ENCODE peak calls at places on chromosome 3, in six cellular contexts. J is CD8-positive, alpha-beta memory T cell; U is left ventricle myocardium inferior; K is lower lobe of right lung; X is HepG2; G is fibroblast of lung. Z is an unnamed sample. For H3K4me1 and H3K9me3, the result is how much of the 10 kb centered on the place peaks cover.

GRCh38 chr3:72591522-72592421 is 256.5 kb downstream of the SHQ1 start:
- DNase-seq in J (no peak), U (peak), K (no peak), X (no peak), G (peak), Z (no peak)

GRCh38 chr3:12896206-12896697 is 54.9 kb upstream of the RPL32 start:
- DNase-seq in J (no peak), U (no peak), K (peak), X (no peak), G (no peak), Z (no peak)

GRCh38 chr3:51735039-51735438 is 28.2 kb downstream of the GRM2 start:
- DNase-seq in J (no peak), U (no peak), K (no peak), X (peak), G (no peak), Z (no peak)

GRCh38 chr3:122952509-122952908 is 75.1 kb downstream of the SEMA5B start:
- DNase-seq in J (no peak), U (no peak), K (no peak), X (no peak), G (no peak), Z (no peak)

GRCh38 chr3:192079098-192079497 is 618.1 kb downstream of the PYDC2 start:
- DNase-seq in J (no peak), U (no peak), K (no peak), X (no peak), G (no peak), Z (no peak)

GRCh38 chr3:26281284-26281977 is 341.1 kb upstream of the LRRC3B start:
- DNase-seq in J (no peak), U (no peak), K (no peak), X (no peak), G (no peak), Z (no peak)

GRCh38 chr3:38110314-38111050 is 26.4 kb downstream of the ACAA1 start:
- DNase-seq in J (no peak), U (no peak), K (no peak), X (no peak), G (no peak), Z (no peak)

GRCh38 chr3:18791752-18792151 is 356.6 kb upstream of the KCNH8 start:
- DNase-seq in J (no peak), U (no peak), K (no peak), X (no peak), G (no peak), Z (no peak)

GRCh38 chr3:104018541-104018940 is 1348.2 kb upstream of the ALCAM start:
- DNase-seq in J (no peak), U (no peak), K (no peak), X (no peak), G (no peak), Z (no peak)

GRCh38 chr3:134333522-134334181 is 40.6 kb downstream of the AMOTL2 start:
- DNase-seq in J (no peak), U (no peak), K (no peak), X (peak), G (peak), Z (no peak)

GRCh38 chr3:51967384-51968174 is at the start of gene PCBP4:
- DNase-seq in J (peak), U (peak), K (peak), X (peak), G (peak), Z (peak)

GRCh38 chr3:60553144-60553543 is 698.1 kb downstream of the FHIT start:
- DNase-seq in J (no peak), U (no peak), K (no peak), X (no peak), G (no peak), Z (no peak)

GRCh38 chr3:38139652-38140051 is 1.2 kb downstream of the MYD88 start:
- DNase-seq in J (no peak), U (no peak), K (peak), X (no peak), G (no peak), Z (no peak)

GRCh38 chr3:125141596-125142417 is 70.7 kb downstream of the SLC12A8 start:
- DNase-seq in J (peak), U (peak), K (peak), X (no peak), G (peak), Z (peak)

GRCh38 chr3:8658326-8659212 is 14.0 kb upstream of the SSUH2 start:
- DNase-seq in J (no peak), U (peak), K (peak), X (peak), G (peak), Z (no peak)

GRCh38 chr3:14826069-14826468 is 7.3 kb downstream of the FGD5 start:
- DNase-seq in J (no peak), U (no peak), K (no peak), X (no peak), G (no peak), Z (no peak)

GRCh38 chr3:8460815-8461482 is 40.7 kb upstream of the LMCD1 start:
- DNase-seq in J (no peak), U (no peak), K (no peak), X (no peak), G (peak), Z (no peak)

GRCh38 chr3:54122046-54122801 is at the start of gene CACNA2D3:
- DNase-seq in J (no peak), U (peak), K (peak), X (no peak), G (no peak), Z (no peak)

GRCh38 chr3:168250415-168250861 is 154.7 kb upstream of the GOLIM4 start:
- DNase-seq in J (no peak), U (no peak), K (no peak), X (no peak), G (peak), Z (no peak)

GRCh38 chr3:8576841-8577553 is 67.6 kb downstream of the SSUH2 start:
- DNase-seq in J (no peak), U (no peak), K (no peak), X (no peak), G (peak), Z (no peak)

GRCh38 chr3:102224171-102224570 is 210.6 kb upstream of the ZPLD1 start:
- DNase-seq in J (no peak), U (no peak), K (no peak), X (peak), G (peak), Z (no peak)

GRCh38 chr3:171456765-171457164 is 3.4 kb downstream of the TNIK start:
- DNase-seq in J (no peak), U (no peak), K (no peak), X (no peak), G (no peak), Z (no peak)

GRCh38 chr3:171454026-171454425 is 6.2 kb downstream of the TNIK start:
- DNase-seq in J (no peak), U (no peak), K (no peak), X (no peak), G (no peak), Z (no peak)

GRCh38 chr3:171455603-171456550 is 4.3 kb downstream of the TNIK start:
- DNase-seq in J (no peak), U (peak), K (no peak), X (no peak), G (no peak), Z (no peak)

GRCh38 chr3:171451915-171452707 is 8.1 kb downstream of the TNIK start:
- DNase-seq in J (no peak), U (no peak), K (no peak), X (no peak), G (no peak), Z (no peak)

DNA sequence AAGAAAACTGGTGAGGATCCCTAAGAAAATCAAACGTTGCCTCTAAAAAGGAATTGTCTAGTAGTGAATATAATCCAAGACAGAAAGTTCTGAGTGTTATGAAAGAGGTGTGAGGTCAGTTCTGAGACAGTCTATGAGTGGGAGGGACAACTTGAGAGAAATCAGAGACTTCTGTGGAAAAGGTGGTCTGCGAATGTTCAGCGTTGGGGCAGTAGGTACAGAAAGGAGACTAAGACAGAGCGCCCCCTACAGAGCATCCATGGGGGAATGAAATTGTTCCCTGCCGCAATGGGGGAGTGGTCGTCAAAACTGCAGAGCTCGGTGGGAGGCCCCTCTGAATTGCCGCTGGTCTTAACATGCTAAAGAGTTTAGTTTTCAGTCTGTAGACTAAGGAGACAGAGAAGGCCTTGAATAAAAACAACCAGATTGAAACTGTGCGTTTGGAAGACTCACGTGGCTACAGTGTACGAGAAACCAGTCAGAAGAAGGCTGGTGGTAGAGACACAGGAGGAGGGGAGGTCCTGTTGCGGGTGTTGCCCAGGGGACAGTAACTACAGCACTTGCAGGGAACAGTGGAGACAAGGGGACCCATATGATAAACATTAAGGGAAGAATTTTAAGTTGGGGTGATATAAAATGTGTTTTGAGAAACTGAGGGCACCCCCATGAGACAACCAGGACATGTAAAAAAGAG is 6.9 kb downstream of the TNIK start:
- DNase-seq in J (no peak), U (no peak), K (no peak), X (no peak), G (peak), Z (no peak)
- H3K4me1 ChIP-seq in J (under half), U (half or more), K (under half), X (under half), G (under half), Z (half or more)

GRCh38 chr3:129598484-129598883 is 8.0 kb downstream of the PLXND1 start:
- DNase-seq in J (no peak), U (no peak), K (no peak), X (no peak), G (no peak), Z (no peak)

GRCh38 chr3:129597792-129598381 is 8.6 kb downstream of the PLXND1 start:
- DNase-seq in J (no peak), U (no peak), K (no peak), X (no peak), G (peak), Z (no peak)

GRCh38 chr3:129595544-129596193 is 10.8 kb downstream of the PLXND1 start:
- DNase-seq in J (no peak), U (no peak), K (no peak), X (peak), G (no peak), Z (no peak)

GRCh38 chr3:129596194-129597086 is 10.0 kb downstream of the PLXND1 start:
- DNase-seq in J (no peak), U (peak), K (peak), X (peak), G (peak), Z (no peak)

DNA sequence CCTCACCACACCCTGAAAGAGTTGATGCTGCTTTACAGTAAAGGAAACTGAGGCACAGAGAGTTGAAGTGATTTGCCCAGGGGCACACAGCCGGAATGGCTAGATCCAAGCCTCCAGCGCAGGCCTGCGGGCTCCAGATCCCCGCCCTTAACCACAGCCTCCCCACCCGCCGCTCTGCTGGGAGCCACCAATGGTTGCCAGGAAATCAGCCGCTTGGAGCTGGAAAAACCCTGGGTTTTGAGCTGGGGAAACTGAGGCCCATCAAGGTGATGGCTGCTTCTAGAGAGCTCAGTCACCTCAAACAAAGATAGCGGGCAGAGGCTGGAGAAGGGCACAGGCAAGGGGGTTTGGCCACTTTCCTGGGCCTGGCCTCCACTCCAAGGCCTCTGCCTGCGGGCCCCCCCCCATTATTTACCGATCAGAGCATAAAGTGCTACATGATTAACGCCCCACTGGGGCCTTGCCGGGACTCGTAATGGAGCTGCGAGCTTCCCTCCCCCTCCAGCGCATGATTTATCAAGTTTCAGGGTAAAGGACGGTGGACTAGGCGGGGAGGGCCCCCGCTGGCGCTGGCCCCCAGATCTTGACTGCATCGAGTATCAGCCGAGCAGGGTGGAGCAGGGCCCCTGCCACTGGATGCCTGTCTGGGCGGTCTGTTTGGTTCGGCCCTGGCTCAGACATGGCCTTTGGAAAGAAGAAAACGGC is 9.2 kb downstream of the PLXND1 start:
- DNase-seq in J (no peak), U (peak), K (no peak), X (no peak), G (peak), Z (no peak)
- H3K4me3 ChIP-seq in J (no peak), U (peak), K (peak), X (peak), G (peak), Z (no peak)

DNA sequence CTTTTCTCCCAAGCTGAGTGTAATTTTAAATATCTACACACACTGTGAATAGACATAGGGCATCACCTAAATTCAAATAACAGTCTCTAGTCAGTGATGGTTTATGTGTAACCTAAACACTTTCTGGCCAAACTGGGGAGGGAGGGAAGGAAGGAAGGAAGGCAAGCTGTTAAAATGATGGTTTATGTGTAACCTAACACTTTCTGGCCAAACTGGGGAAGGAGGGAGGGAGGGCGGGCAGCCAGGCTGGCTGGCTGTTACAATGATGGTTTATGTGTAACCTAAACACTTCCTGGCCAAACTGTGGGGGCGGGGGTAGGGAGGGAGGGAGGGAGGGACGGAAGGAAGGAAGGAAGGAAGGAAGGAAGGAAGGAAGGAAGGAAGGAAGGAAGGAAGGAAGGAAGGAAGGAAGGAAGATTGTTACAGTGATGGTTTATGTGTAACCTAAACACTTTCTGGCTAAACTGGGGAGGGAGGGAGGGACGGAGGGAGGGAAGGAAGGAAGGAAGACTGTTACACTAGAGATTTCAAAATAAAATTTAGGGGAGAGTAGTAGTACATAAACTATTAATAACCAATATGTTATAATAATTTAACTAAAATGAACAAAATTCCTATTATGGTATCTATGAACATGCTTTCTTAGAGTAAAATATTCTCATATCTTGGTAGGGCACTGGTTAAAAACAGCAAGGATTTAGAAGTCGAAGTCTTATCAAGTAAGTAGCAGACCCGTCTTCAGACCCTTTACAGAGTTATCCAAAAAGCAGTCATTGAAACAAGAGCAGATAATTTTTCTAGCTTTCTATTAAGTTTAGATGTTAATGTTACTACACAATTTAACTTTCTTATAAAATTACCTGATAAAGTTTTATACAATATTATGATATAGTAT is 148.1 kb downstream of the LMLN start:
- DNase-seq in J (no peak), U (no peak), K (no peak), X (no peak), G (peak), Z (no peak)
- H3K9me3 ChIP-seq in J (under half), U (under half), K (under half), X (under half), G (under half), Z (under half)

DNA sequence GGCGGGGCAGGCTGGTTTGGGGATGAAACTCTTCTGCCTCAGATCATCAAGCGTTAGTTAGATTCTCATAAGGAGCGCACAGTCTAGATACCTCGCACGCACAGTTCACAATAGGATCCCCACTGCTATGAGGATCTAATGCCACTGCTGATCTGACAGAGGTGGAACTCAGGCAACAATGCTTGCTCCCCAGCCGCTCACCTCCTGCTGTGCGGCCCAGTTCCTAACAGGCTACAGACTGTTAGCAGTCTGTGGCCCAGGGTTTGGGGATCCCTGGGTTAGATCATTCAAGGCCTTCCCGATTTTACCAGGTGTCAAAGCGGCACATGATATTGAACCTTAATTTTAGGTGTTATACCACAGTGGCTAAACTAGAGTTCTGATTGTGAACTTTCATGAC is 232.8 kb downstream of the UBE2E2 start:
- DNase-seq in J (no peak), U (no peak), K (no peak), X (no peak), G (no peak), Z (no peak)
- H3K4me1 ChIP-seq in J (under half), U (under half), K (under half), X (under half), G (under half), Z (under half)

GRCh38 chr3:172082269-172082668 is 42.9 kb downstream of the FNDC3B start:
- DNase-seq in J (no peak), U (no peak), K (no peak), X (peak), G (peak), Z (no peak)
- H3K4me3 ChIP-seq in J (no peak), U (no peak), K (no peak), X (no peak), G (no peak), Z (no peak)

DNA sequence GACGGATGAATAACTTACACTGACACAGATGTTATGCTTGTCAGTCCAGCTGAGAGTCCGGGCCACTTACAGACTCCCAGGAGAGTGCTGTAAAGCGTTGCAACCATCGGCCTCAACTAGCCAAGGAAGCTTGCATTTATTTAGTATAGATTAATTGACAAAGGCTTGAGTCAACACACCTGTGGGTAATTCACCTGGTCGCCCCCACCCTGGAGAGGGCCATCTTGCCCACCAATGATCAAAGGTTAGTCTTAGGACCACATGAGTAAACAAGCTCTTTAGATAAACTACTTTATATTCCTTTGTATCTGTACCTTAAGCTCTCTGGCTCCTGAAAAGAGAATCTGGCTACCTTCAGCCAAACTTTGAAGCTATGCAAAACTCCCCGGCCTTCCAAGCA is 51.0 kb downstream of the PAK2 start:
- DNase-seq in J (no peak), U (no peak), K (no peak), X (no peak), G (no peak), Z (no peak)
- H3K9me3 ChIP-seq in J (under half), U (under half), K (under half), X (under half), G (under half), Z (under half)

GRCh38 chr3:29050155-29050554 is 230.7 kb upstream of the RBMS3 start:
- DNase-seq in J (no peak), U (no peak), K (no peak), X (no peak), G (no peak), Z (no peak)
- H3K4me1 ChIP-seq in J (under half), U (under half), K (under half), X (under half), G (under half), Z (under half)

DNA sequence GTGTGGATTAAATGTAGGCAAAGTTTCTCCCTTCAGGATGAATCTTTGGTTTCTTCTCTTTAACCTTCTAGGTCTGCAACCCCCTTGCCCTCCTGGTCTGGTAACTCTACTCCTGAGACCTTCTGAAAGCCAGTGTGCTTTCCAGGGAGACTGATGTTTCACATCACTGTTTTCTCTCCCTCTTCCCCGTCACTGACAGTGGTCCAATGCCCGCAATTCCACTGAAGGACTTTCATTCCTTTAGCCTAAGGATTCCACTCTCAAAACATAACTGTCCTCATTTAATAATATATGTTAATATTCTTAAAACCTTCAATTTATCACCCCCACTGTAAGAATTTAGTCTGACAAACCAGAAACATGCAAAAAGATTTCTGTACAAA is 101.5 kb upstream of the CPNE4 start:
- DNase-seq in J (no peak), U (no peak), K (no peak), X (no peak), G (no peak), Z (no peak)
- H3K4me3 ChIP-seq in J (no peak), U (no peak), K (no peak), X (no peak), G (no peak), Z (no peak)

Z was measured in CD4-positive, alpha-beta memory T cell.